ENCODE peak calls at places on chromosomes 7 and 10, in six cellular contexts. I is activated naive CD4-positive, alpha-beta T cell; A is activated CD8-positive, alpha-beta memory T cell treated with anti-CD3 and anti-CD28 coated beads, Interleukin-2, amount 50 U/mL, for 48 hours; W is HT1080; V is left cardiac atrium; H is small intestine. P is an unnamed sample.

GRCh38 chr10:77673086-77673485 is 35.5 kb upstream of the KCNMA1 start:
- DNase-seq in I (no peak), A (no peak), W (peak; percentile 46), V (no peak), H (no peak), P (no peak)

GRCh38 chr10:19416164-19416563 is 367.6 kb downstream of the MALRD1 start:
- DNase-seq in I (no peak), A (no peak), W (no peak), V (no peak), H (peak; percentile 21), P (no peak)

GRCh38 chr10:49090696-49091338 is 24.5 kb downstream of the VSTM4 start:
- DNase-seq in I (no peak), A (no peak), W (no peak), V (no peak), H (no peak), P (no peak)

GRCh38 chr7:100965723-100966541 is 3.4 kb upstream of the MUC12 start:
- DNase-seq in I (no peak), A (peak; percentile 97), W (no peak), V (peak; percentile 74), H (peak; percentile 94), P (peak; percentile 79)

GRCh38 chr7:5692112-5692844 is 89.2 kb downstream of the RNF216 start:
- DNase-seq in I (no peak), A (no peak), W (peak; percentile 93), V (peak; percentile 91), H (no peak), P (no peak)

GRCh38 chr7:6026011-6026819 is 5.0 kb upstream of the ANKRD61 start:
- DNase-seq in I (no peak), A (peak; percentile 74), W (peak; percentile 71), V (peak; percentile 77), H (peak; percentile 66), P (peak; percentile 49)

GRCh38 chr10:60414111-60414510 is 24.4 kb upstream of the ANK3 start:
- DNase-seq in I (no peak), A (no peak), W (peak; percentile 45), V (no peak), H (no peak), P (no peak)

GRCh38 chr7:98719396-98719795 is 102.3 kb downstream of the NPTX2 start:
- DNase-seq in I (no peak), A (no peak), W (no peak), V (no peak), H (no peak), P (no peak)

GRCh38 chr7:30452278-30452930 is 26.2 kb downstream of the NOD1 start:
- DNase-seq in I (no peak), A (no peak), W (no peak), V (no peak), H (no peak), P (no peak)

GRCh38 chr10:54800677-54801480 is at the start of gene PCDH15:
- DNase-seq in I (no peak), A (no peak), W (peak; percentile 10), V (peak; percentile 15), H (peak; percentile 9), P (no peak)

GRCh38 chr7:66423729-66424128 is 205.0 kb upstream of the KCTD7 start:
- DNase-seq in I (no peak), A (no peak), W (no peak), V (no peak), H (no peak), P (no peak)

GRCh38 chr7:8214162-8214897 is 47.6 kb downstream of the ICA1 start:
- DNase-seq in I (no peak), A (no peak), W (peak; percentile 27), V (no peak), H (no peak), P (no peak)

GRCh38 chr10:88540355-88540754 is 42.8 kb downstream of the RNLS start:
- DNase-seq in I (no peak), A (no peak), W (no peak), V (no peak), H (no peak), P (no peak)

GRCh38 chr10:97347317-97347716 is 12.8 kb upstream of the FRAT2 start:
- DNase-seq in I (no peak), A (no peak), W (no peak), V (no peak), H (no peak), P (no peak)

GRCh38 chr10:13349776-13350274 is 1.7 kb upstream of the SEPHS1 start:
- DNase-seq in I (no peak), A (peak; percentile 68), W (peak; percentile 51), V (peak; percentile 50), H (peak; percentile 72), P (peak; percentile 52)

GRCh38 chr10:121368347-121369025 is 229.8 kb downstream of the FGFR2 start:
- DNase-seq in I (no peak), A (no peak), W (no peak), V (no peak), H (peak; percentile 10), P (no peak)

GRCh38 chr10:68957654-68958053 is 1.7 kb downstream of the DDX21 start:
- DNase-seq in I (no peak), A (no peak), W (peak; percentile 22), V (no peak), H (no peak), P (no peak)

GRCh38 chr7:141242568-141242967 is 168.7 kb downstream of the TMEM178B start:
- DNase-seq in I (no peak), A (no peak), W (no peak), V (no peak), H (no peak), P (no peak)

GRCh38 chr7:131400833-131401593 is 73.3 kb downstream of the MKLN1 start:
- DNase-seq in I (no peak), A (no peak), W (no peak), V (no peak), H (peak; percentile 32), P (no peak)

GRCh38 chr10:124010024-124010423 is 83.4 kb downstream of the CHST15 start:
- DNase-seq in I (no peak), A (no peak), W (no peak), V (no peak), H (no peak), P (no peak)

GRCh38 chr7:98106647-98107312 is at the start of gene LMTK2:
- DNase-seq in I (peak; percentile 89), A (peak; percentile 100), W (peak; percentile 85), V (peak; percentile 96), H (peak; percentile 91), P (peak; percentile 97)